ENCODE peak calls at places on chromosome 17, in five cellular contexts. X, F, J, M and I are unnamed samples.

GRCh38 chr17:67759355-67760171 is 41.8 kb downstream of the NOL11 start:
- DNase-seq in X (no peak), F (no peak), J (no peak), M (no peak), I (no peak)

GRCh38 chr17:48719642-48720262 is 2.6 kb downstream of the PRAC1 start:
- DNase-seq in X (peak; percentile 74), F (no peak), J (no peak), M (no peak), I (no peak)

GRCh38 chr17:62750502-62751349 is 57.4 kb downstream of the MARCHF10 start:
- DNase-seq in X (peak; percentile 62), F (no peak), J (no peak), M (peak; percentile 53), I (peak; percentile 48)

GRCh38 chr17:17476865-17477467 is at the start of gene MED9:
- DNase-seq in X (peak; percentile 97), F (peak; percentile 90), J (peak; percentile 85), M (peak; percentile 94), I (peak; percentile 72)

GRCh38 chr17:11999715-12000114 is 2.4 kb upstream of the ZNF18 start:
- DNase-seq in X (no peak), F (no peak), J (no peak), M (no peak), I (no peak)

GRCh38 chr17:79531696-79532095 is 79.2 kb downstream of the RBFOX3 start:
- DNase-seq in X (no peak), F (no peak), J (no peak), M (no peak), I (no peak)

GRCh38 chr17:4043862-4044261 is 79.6 kb upstream of the ATP2A3 start:
- DNase-seq in X (no peak), F (no peak), J (no peak), M (peak; percentile 39), I (no peak)

GRCh38 chr17:59607817-59608403 is 11.8 kb upstream of the CLTC start:
- DNase-seq in X (peak; percentile 14), F (no peak), J (no peak), M (peak; percentile 17), I (no peak)

GRCh38 chr17:40284085-40284713 is 3.5 kb upstream of the CDC6 start:
- DNase-seq in X (no peak), F (no peak), J (peak; percentile 92), M (no peak), I (peak; percentile 91)

GRCh38 chr17:8015957-8016631 is 13.7 kb downstream of the GUCY2D start:
- DNase-seq in X (peak; percentile 52), F (no peak), J (no peak), M (peak; percentile 62), I (no peak)

GRCh38 chr17:71334041-71334781 is 786.6 kb upstream of the SOX9 start:
- DNase-seq in X (peak; percentile 8), F (no peak), J (no peak), M (no peak), I (no peak)

GRCh38 chr17:4304417-4305027 is 40.7 kb upstream of the ANKFY1 start:
- DNase-seq in X (peak; percentile 69), F (peak; percentile 59), J (peak; percentile 35), M (peak; percentile 62), I (no peak)

GRCh38 chr17:37230633-37231032 is 145.2 kb upstream of the C17orf78 start:
- DNase-seq in X (no peak), F (no peak), J (no peak), M (no peak), I (no peak)

GRCh38 chr17:73028311-73028755 is 64.2 kb downstream of the SLC39A11 start:
- DNase-seq in X (no peak), F (no peak), J (no peak), M (peak; percentile 33), I (no peak)

GRCh38 chr17:82274134-82275020 is 877 bp upstream of the CSNK1D start:
- DNase-seq in X (no peak), F (no peak), J (no peak), M (no peak), I (no peak)

GRCh38 chr17:58358408-58359172 is 6.6 kb upstream of the SUPT4H1 start:
- DNase-seq in X (peak; percentile 46), F (no peak), J (no peak), M (no peak), I (no peak)

GRCh38 chr17:34246872-34247271 is 8.2 kb upstream of the CCL2 start:
- DNase-seq in X (no peak), F (no peak), J (no peak), M (no peak), I (no peak)

GRCh38 chr17:48577330-48577945 is 712 bp downstream of the HOXB4 start:
- DNase-seq in X (no peak), F (no peak), J (peak; percentile 54), M (no peak), I (no peak)

GRCh38 chr17:16464641-16465312 is 27.2 kb downstream of the LRRC75A start:
- DNase-seq in X (no peak), F (no peak), J (no peak), M (no peak), I (no peak)

GRCh38 chr17:6910987-6911603 is 79.6 kb upstream of the TEKT1 start:
- DNase-seq in X (peak; percentile 62), F (no peak), J (peak; percentile 35), M (no peak), I (no peak)

GRCh38 chr17:41521574-41522261 is 3.0 kb upstream of the KRT15 start:
- DNase-seq in X (no peak), F (no peak), J (peak; percentile 99), M (peak; percentile 26), I (peak; percentile 80)

GRCh38 chr17:81923302-81924260 is 4.0 kb downstream of the MAFG start:
- DNase-seq in X (peak; percentile 87), F (peak; percentile 67), J (peak; percentile 65), M (peak; percentile 75), I (no peak)

GRCh38 chr17:41974031-41974430 is 7.4 kb downstream of the CNP start:
- DNase-seq in X (no peak), F (no peak), J (no peak), M (no peak), I (no peak)

GRCh38 chr17:15269690-15270089 is 4.6 kb upstream of the PMP22 start:
- DNase-seq in X (no peak), F (no peak), J (no peak), M (no peak), I (no peak)

GRCh38 chr17:48556534-48557401 is 11.9 kb upstream of the HOXB2 start:
- DNase-seq in X (no peak), F (no peak), J (peak; percentile 50), M (no peak), I (no peak)

GRCh38 chr17:59366773-59367656 is 35.6 kb downstream of the YPEL2 start:
- DNase-seq in X (no peak), F (peak; percentile 39), J (no peak), M (peak; percentile 95), I (no peak)

GRCh38 chr17:60601443-60602384 is 1.7 kb downstream of the PPM1D start:
- DNase-seq in X (peak; percentile 75), F (peak; percentile 43), J (peak; percentile 72), M (peak; percentile 69), I (peak; percentile 34)

GRCh38 chr17:38560503-38561318 is 45.0 kb downstream of the SRCIN1 start:
- DNase-seq in X (peak; percentile 66), F (no peak), J (peak; percentile 14), M (no peak), I (peak; percentile 18)

DNA sequence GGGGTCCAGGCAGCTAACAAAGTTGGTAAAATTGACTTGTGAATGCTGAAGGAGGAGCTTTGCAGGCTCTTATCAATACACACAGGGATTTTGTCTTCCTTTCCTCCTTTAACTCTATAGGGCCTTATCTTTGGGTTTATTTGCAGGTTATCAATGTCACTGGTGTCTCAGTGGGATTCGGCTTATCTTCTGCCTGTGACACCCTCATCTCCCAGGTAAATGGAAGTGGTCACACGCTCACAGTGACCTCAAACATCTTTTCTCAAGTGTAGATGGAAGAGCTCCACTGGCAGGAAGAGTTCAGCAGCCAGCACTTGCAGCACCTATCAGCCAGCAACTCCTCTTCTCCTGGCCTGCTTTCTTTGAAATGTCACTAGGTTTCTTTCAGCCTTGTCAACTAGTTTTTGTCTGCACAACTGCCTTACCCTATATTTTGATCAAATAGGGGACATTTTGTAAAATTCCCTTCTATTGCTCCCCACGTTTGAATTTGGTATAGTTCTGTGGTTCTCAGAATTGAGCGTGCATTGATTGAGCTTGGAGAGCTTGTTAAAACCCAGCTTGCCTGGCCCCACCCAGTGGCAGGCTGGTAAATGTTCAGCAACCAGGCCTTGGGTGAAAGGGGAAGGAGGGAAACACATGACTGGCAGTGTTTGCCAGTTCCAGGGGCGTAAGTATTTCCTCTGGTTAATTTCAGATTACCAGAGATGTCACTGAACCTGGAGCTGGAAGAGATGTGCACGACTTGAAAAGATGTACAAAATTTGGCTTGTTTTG is 12.8 kb downstream of the SLC47A1 start:
- DNase-seq in X (peak; percentile 20), F (peak; percentile 72), J (no peak), M (peak; percentile 31), I (no peak)
- TF ChIP-seq CTCF in X (peak; percentile 23), F (peak; percentile 33), J (no peak), M (peak; percentile 15), I (peak; percentile 28)

GRCh38 chr17:80895366-80895765 is 96.3 kb upstream of the CHMP6 start:
- DNase-seq in X (no peak), F (no peak), J (no peak), M (no peak), I (no peak)
- H3K27ac ChIP-seq in X (no peak overlapping the region), F (no peak overlapping the region), J (no peak overlapping the region), M (no peak overlapping the region), I (no peak overlapping the region)

GRCh38 chr17:2900842-2901241 is 104.6 kb downstream of the RAP1GAP2 start:
- DNase-seq in X (no peak), F (no peak), J (no peak), M (no peak), I (no peak)
- TF ChIP-seq CTCF in X (no peak), F (no peak), J (no peak), M (no peak), I (no peak)

GRCh38 chr17:2481760-2482159 is 29.9 kb downstream of the METTL16 start:
- DNase-seq in X (peak; percentile 45), F (no peak), J (no peak), M (no peak), I (no peak)
- H3K27ac ChIP-seq in X (no peak overlapping the region), F (no peak overlapping the region), J (no peak overlapping the region), M (no peak overlapping the region), I (no peak overlapping the region)

GRCh38 chr17:50538549-50539410 is 6.2 kb downstream of the EPN3 start:
- DNase-seq in X (no peak), F (no peak), J (no peak), M (no peak), I (no peak)
- TF ChIP-seq CTCF in X (no peak), F (no peak), J (no peak), M (no peak), I (no peak)

DNA sequence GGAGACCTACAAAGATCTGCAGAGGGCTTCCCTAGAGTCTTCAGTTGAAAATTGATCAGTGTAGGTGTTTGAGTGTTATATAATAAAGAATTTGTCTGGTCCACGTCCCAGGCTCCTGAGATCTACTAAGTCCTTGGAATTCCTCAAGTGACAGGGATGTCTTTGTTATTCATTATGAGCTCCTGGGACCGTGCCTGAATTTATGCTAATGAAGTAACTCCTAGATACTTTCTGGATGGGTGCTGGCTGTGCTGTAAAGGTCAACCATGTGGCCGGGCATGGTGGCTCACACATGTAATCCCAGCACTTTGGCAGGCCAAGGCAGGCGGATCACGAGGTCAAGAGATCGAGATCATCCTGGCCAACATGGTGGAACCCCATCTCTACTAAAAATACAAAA is 43.7 kb downstream of the CDC27 start:
- DNase-seq in X (peak; percentile 1), F (no peak), J (no peak), M (no peak), I (no peak)
- H3K27ac ChIP-seq in X (no peak overlapping the region), F (no peak overlapping the region), J (no peak overlapping the region), M (no peak overlapping the region), I (no peak overlapping the region)